ENCODE peak calls at places on chromosome X, in four cellular contexts. L, O, B and C are unnamed samples.
A peak's percentile ranks its signal among the peaks of the same experiment; 100 is the strongest.

GRCh38 chrX:72540318-72540717 is 32.3 kb downstream of the HDAC8 start:
- DNase-seq in L (peak; percentile 26), O (no peak), B (no peak), C (no peak)

GRCh38 chrX:30593435-30594200 is 16.1 kb upstream of the TASL start:
- DNase-seq in L (no peak), O (peak; percentile 28), B (no peak), C (no peak)

GRCh38 chrX:16839852-16840460 is 30.2 kb downstream of the RBBP7 start:
- DNase-seq in L (peak; percentile 76), O (peak; percentile 54), B (no peak), C (no peak)

GRCh38 chrX:104877504-104877903 is 311.5 kb downstream of the IL1RAPL2 start:
- DNase-seq in L (no peak), O (no peak), B (no peak), C (no peak)

GRCh38 chrX:123920065-123920785 is 41.3 kb upstream of the STAG2 start:
- DNase-seq in L (peak; percentile 68), O (no peak), B (no peak), C (no peak)

GRCh38 chrX:15315509-15315908 is at the start of gene ASB11:
- DNase-seq in L (no peak), O (no peak), B (no peak), C (no peak)

GRCh38 chrX:41050359-41050758 is 34.9 kb upstream of the USP9X start:
- DNase-seq in L (no peak), O (no peak), B (no peak), C (no peak)

GRCh38 chrX:71315917-71316316 is 14.4 kb downstream of the ITGB1BP2 start:
- DNase-seq in L (no peak), O (no peak), B (no peak), C (no peak)

GRCh38 chrX:130669233-130669632 is 233.8 kb downstream of the ENOX2 start:
- DNase-seq in L (peak; percentile 69), O (no peak), B (no peak), C (no peak)

GRCh38 chrX:39513836-39514235 is 583.9 kb downstream of the BCOR start:
- DNase-seq in L (peak; percentile 1), O (no peak), B (no peak), C (no peak)

GRCh38 chrX:53287493-53288138 is 6.2 kb upstream of the IQSEC2 start:
- DNase-seq in L (peak; percentile 71), O (no peak), B (no peak), C (no peak)

GRCh38 chrX:54452920-54453319 is 12.7 kb downstream of the TSR2 start:
- DNase-seq in L (peak; percentile 60), O (peak; percentile 65), B (no peak), C (no peak)

GRCh38 chrX:107701493-107702121 is 73.3 kb downstream of the PRPS1 start:
- DNase-seq in L (no peak), O (no peak), B (no peak), C (no peak)

GRCh38 chrX:48580662-48581061 is 6.4 kb downstream of the RBM3 start:
- DNase-seq in L (no peak), O (no peak), B (no peak), C (no peak)
- H2BK12ac ChIP-seq in L (no peak overlapping the region), O (no peak overlapping the region), B (no peak overlapping the region), C (no peak overlapping the region)

GRCh38 chrX:37541991-37542390 is 29.5 kb upstream of the LANCL3 start:
- DNase-seq in L (no peak), O (no peak), B (no peak), C (no peak)
- H2BK15ac ChIP-seq in L (no peak overlapping the region), O (no peak overlapping the region), B (no peak overlapping the region), C (no peak overlapping the region)

GRCh38 chrX:75278991-75279390 is 5.1 kb downstream of the UPRT start:
- DNase-seq in L (no peak), O (peak; percentile 30), B (no peak), C (no peak)
- H3K4ac ChIP-seq in L (no peak overlapping the region), O (no peak overlapping the region), B (no peak overlapping the region), C (no peak overlapping the region)

DNA sequence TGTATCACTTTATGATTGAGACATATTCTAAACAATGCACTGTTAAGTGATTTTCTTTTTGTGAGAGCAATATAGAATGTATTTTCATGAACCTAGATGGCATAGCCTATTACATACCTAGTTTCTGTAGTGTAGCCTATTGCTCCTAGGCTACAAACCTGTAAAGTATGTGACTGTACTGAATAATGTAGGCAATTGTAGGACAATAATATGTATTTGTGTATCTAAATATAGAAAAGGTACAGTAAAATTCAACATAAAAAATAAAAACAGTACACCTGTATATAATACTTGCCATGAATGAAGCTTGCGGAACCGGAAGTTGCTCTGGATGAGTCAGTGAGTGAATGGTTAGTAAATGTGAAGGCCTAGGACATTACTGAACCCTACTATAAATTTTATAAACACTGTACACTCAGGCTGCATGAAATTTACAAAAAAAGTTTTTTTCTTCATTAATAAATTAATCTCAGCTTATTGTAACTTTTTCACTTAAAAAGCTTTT is 106.7 kb downstream of the VSIG4 start:
- DNase-seq in L (no peak), O (no peak), B (no peak), C (no peak)
- H2BK12ac ChIP-seq in L (no peak overlapping the region), O (no peak overlapping the region), B (no peak overlapping the region), C (no peak overlapping the region)

GRCh38 chrX:119624951-119625668 is 18.9 kb upstream of the NKRF start:
- DNase-seq in L (no peak), O (no peak), B (no peak), C (no peak)

GRCh38 chrX:119624417-119624816 is 18.2 kb upstream of the NKRF start:
- DNase-seq in L (no peak), O (no peak), B (no peak), C (no peak)

GRCh38 chrX:119622356-119623232 is 16.4 kb upstream of the NKRF start:
- DNase-seq in L (peak; percentile 17), O (no peak), B (no peak), C (no peak)

GRCh38 chrX:119625843-119626242 is 19.6 kb upstream of the NKRF start:
- DNase-seq in L (no peak), O (no peak), B (no peak), C (no peak)
- H2BK15ac ChIP-seq in L (no peak overlapping the region), O (no peak overlapping the region), B (no peak overlapping the region), C (no peak overlapping the region)

DNA sequence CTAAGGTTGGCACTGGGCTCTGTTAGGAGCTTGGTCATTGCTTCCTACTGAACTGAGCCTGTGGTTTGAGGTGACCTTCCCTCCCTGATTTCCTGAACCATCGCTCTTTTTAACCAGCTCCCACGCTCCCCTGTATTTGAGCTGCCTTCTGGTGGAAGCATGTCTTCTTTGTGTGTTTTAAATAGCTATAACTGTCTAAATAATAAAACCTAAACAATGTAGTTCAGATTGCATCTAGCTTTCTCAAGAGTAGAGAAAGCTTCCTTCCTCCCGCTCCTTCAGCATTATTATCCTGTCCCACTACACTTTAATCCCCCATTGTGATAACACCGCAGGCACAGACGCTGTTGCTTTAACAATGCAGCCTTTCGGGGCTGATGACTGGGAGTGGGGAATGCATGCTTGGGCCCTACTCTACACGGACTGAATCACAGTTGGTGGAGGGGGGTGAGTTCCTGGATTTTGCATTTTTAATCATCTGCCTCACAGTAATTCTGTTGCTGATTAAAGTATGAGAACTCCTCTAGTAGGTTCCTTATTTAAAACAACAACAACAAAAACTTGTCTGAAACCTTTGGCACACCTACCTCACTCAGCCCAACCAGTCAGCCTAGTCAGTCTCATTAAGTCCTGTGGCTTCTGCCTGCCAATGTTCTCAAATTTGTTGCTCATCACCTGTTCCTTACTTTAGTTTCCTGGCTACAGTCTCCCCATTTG is 6.6 kb downstream of the SMS start:
- DNase-seq in L (peak; percentile 64), O (peak; percentile 40), B (no peak), C (no peak)
- H3K4ac ChIP-seq in L (no peak overlapping the region), O (no peak overlapping the region), B (no peak overlapping the region), C (no peak overlapping the region)